ENCODE peak calls at places on chromosomes 7 and 10, in nine cellular contexts. One of them, this sample, is unnamed. For H3K4me1, the result is how much of the 10 kb centered on the place peaks cover.

GRCh38 chr7:149720372-149721083 is 52.9 kb downstream of the ZNF467 start:
- DNase-seq in neural progenitor cell: no peak
- DNase-seq in uterus: no peak
- DNase-seq in thoracic aorta: no peak
- DNase-seq in CD8-positive, alpha-beta T cell: no peak
- DNase-seq in A549: no peak
- DNase-seq in CD4-positive, alpha-beta memory T cell: no peak
- DNase-seq in mammary epithelial cell: no peak
- DNase-seq in aorta: no peak
- DNase-seq in this sample: no peak

GRCh38 chr10:108204528-108205313 is 1040.2 kb upstream of the SORCS1 start:
- DNase-seq in neural progenitor cell: peak
- DNase-seq in uterus: no peak
- DNase-seq in thoracic aorta: no peak
- DNase-seq in CD8-positive, alpha-beta T cell: no peak
- DNase-seq in A549: peak
- DNase-seq in CD4-positive, alpha-beta memory T cell: no peak
- DNase-seq in mammary epithelial cell: peak
- DNase-seq in aorta: no peak
- DNase-seq in this sample: no peak

GRCh38 chr7:114104035-114104434 is 185.2 kb upstream of the PPP1R3A start:
- DNase-seq in neural progenitor cell: no peak
- DNase-seq in uterus: no peak
- DNase-seq in thoracic aorta: no peak
- DNase-seq in CD8-positive, alpha-beta T cell: no peak
- DNase-seq in A549: no peak
- DNase-seq in CD4-positive, alpha-beta memory T cell: no peak
- DNase-seq in mammary epithelial cell: no peak
- DNase-seq in aorta: no peak
- DNase-seq in this sample: no peak

GRCh38 chr7:22584179-22584578 is 84.2 kb upstream of the STEAP1B start:
- DNase-seq in neural progenitor cell: no peak
- DNase-seq in uterus: no peak
- DNase-seq in thoracic aorta: no peak
- DNase-seq in CD8-positive, alpha-beta T cell: no peak
- DNase-seq in A549: no peak
- DNase-seq in CD4-positive, alpha-beta memory T cell: no peak
- DNase-seq in mammary epithelial cell: no peak
- DNase-seq in aorta: no peak
- DNase-seq in this sample: peak

GRCh38 chr7:99042957-99043356 is 101.0 kb downstream of the SMURF1 start:
- DNase-seq in neural progenitor cell: no peak
- DNase-seq in uterus: no peak
- DNase-seq in thoracic aorta: no peak
- DNase-seq in CD8-positive, alpha-beta T cell: no peak
- DNase-seq in A549: no peak
- DNase-seq in CD4-positive, alpha-beta memory T cell: no peak
- DNase-seq in mammary epithelial cell: no peak
- DNase-seq in aorta: no peak
- DNase-seq in this sample: no peak

GRCh38 chr10:59104186-59104585 is 72.3 kb upstream of the PHYHIPL start:
- DNase-seq in neural progenitor cell: peak
- DNase-seq in uterus: no peak
- DNase-seq in thoracic aorta: no peak
- DNase-seq in CD8-positive, alpha-beta T cell: no peak
- DNase-seq in A549: no peak
- DNase-seq in CD4-positive, alpha-beta memory T cell: no peak
- DNase-seq in mammary epithelial cell: no peak
- DNase-seq in aorta: no peak
- DNase-seq in this sample: no peak

GRCh38 chr10:132391372-132392020 is 5.5 kb upstream of the PWWP2B start:
- DNase-seq in neural progenitor cell: no peak
- DNase-seq in uterus: peak
- DNase-seq in thoracic aorta: no peak
- DNase-seq in CD8-positive, alpha-beta T cell: no peak
- DNase-seq in A549: no peak
- DNase-seq in CD4-positive, alpha-beta memory T cell: no peak
- DNase-seq in mammary epithelial cell: no peak
- DNase-seq in aorta: no peak
- DNase-seq in this sample: no peak

GRCh38 chr10:88150338-88150737 is 286.9 kb downstream of the PTEN start:
- DNase-seq in neural progenitor cell: no peak
- DNase-seq in uterus: no peak
- DNase-seq in thoracic aorta: no peak
- DNase-seq in CD8-positive, alpha-beta T cell: no peak
- DNase-seq in A549: peak
- DNase-seq in CD4-positive, alpha-beta memory T cell: no peak
- DNase-seq in mammary epithelial cell: peak
- DNase-seq in aorta: no peak
- DNase-seq in this sample: no peak

GRCh38 chr7:90564455-90564854 is 31.7 kb upstream of the CDK14 start:
- DNase-seq in neural progenitor cell: no peak
- DNase-seq in uterus: no peak
- DNase-seq in thoracic aorta: no peak
- DNase-seq in CD8-positive, alpha-beta T cell: no peak
- DNase-seq in A549: no peak
- DNase-seq in CD4-positive, alpha-beta memory T cell: no peak
- DNase-seq in mammary epithelial cell: no peak
- DNase-seq in aorta: no peak
- DNase-seq in this sample: no peak

GRCh38 chr7:17558135-17558534 is 259.7 kb downstream of the AHR start:
- DNase-seq in neural progenitor cell: no peak
- DNase-seq in uterus: no peak
- DNase-seq in thoracic aorta: no peak
- DNase-seq in CD8-positive, alpha-beta T cell: no peak
- DNase-seq in A549: no peak
- DNase-seq in CD4-positive, alpha-beta memory T cell: no peak
- DNase-seq in mammary epithelial cell: no peak
- DNase-seq in aorta: no peak
- DNase-seq in this sample: no peak

GRCh38 chr7:100493476-100494264 is 9.9 kb downstream of the NYAP1 start:
- DNase-seq in neural progenitor cell: peak
- DNase-seq in uterus: peak
- DNase-seq in thoracic aorta: no peak
- DNase-seq in CD8-positive, alpha-beta T cell: peak
- DNase-seq in A549: no peak
- DNase-seq in CD4-positive, alpha-beta memory T cell: peak
- DNase-seq in mammary epithelial cell: no peak
- DNase-seq in aorta: no peak
- DNase-seq in this sample: no peak

GRCh38 chr7:137289101-137289500 is 54.4 kb downstream of the PTN start:
- DNase-seq in neural progenitor cell: no peak
- DNase-seq in uterus: no peak
- DNase-seq in thoracic aorta: no peak
- DNase-seq in CD8-positive, alpha-beta T cell: no peak
- DNase-seq in A549: no peak
- DNase-seq in CD4-positive, alpha-beta memory T cell: no peak
- DNase-seq in mammary epithelial cell: no peak
- DNase-seq in aorta: no peak
- DNase-seq in this sample: no peak

GRCh38 chr7:151038951-151039849 is 9.1 kb upstream of the ASIC3 start:
- DNase-seq in neural progenitor cell: no peak
- DNase-seq in uterus: peak
- DNase-seq in thoracic aorta: peak
- DNase-seq in CD8-positive, alpha-beta T cell: peak
- DNase-seq in A549: peak
- DNase-seq in CD4-positive, alpha-beta memory T cell: no peak
- DNase-seq in mammary epithelial cell: peak
- DNase-seq in aorta: peak
- DNase-seq in this sample: no peak

GRCh38 chr10:44969854-44970253 is 8.8 kb downstream of the DEPP1 start:
- DNase-seq in neural progenitor cell: no peak
- DNase-seq in uterus: no peak
- DNase-seq in thoracic aorta: no peak
- DNase-seq in CD8-positive, alpha-beta T cell: no peak
- DNase-seq in A549: no peak
- DNase-seq in CD4-positive, alpha-beta memory T cell: no peak
- DNase-seq in mammary epithelial cell: no peak
- DNase-seq in aorta: peak
- DNase-seq in this sample: no peak
- H3K4me1 ChIP-seq in neural progenitor cell: under half
- H3K4me1 ChIP-seq in uterus: under half
- H3K4me1 ChIP-seq in thoracic aorta: under half
- H3K4me1 ChIP-seq in CD8-positive, alpha-beta T cell: under half
- H3K4me1 ChIP-seq in A549: under half
- H3K4me1 ChIP-seq in CD4-positive, alpha-beta memory T cell: under half
- H3K4me1 ChIP-seq in mammary epithelial cell: under half
- H3K4me1 ChIP-seq in aorta: under half
- H3K4me1 ChIP-seq in this sample: under half

DNA sequence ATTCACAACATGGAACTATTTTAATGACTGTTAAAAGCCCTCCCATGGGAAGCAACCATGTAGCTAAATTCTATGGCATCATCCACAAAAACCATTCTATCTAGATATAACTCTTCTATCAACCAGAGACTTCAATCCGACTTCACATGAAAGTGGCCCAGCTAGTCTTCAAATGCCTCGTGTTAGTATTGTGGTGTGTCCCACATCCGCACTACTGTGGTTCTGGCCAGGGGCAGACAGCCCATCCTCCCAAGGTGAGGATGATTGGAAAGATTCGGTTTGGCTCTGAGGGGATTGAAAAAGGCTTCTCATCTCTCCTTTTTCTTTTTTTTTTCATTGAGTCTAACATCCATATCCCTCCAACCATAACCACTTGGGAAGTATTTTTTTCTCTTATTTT is 253.0 kb upstream of the KLF6 start:
- DNase-seq in neural progenitor cell: no peak
- DNase-seq in uterus: no peak
- DNase-seq in thoracic aorta: no peak
- DNase-seq in CD8-positive, alpha-beta T cell: no peak
- DNase-seq in A549: no peak
- DNase-seq in CD4-positive, alpha-beta memory T cell: no peak
- DNase-seq in mammary epithelial cell: no peak
- DNase-seq in aorta: no peak
- DNase-seq in this sample: no peak
- H3K4me1 ChIP-seq in neural progenitor cell: under half
- H3K4me1 ChIP-seq in uterus: under half
- H3K4me1 ChIP-seq in thoracic aorta: under half
- H3K4me1 ChIP-seq in CD8-positive, alpha-beta T cell: under half
- H3K4me1 ChIP-seq in A549: under half
- H3K4me1 ChIP-seq in CD4-positive, alpha-beta memory T cell: under half
- H3K4me1 ChIP-seq in mammary epithelial cell: under half
- H3K4me1 ChIP-seq in aorta: under half
- H3K4me1 ChIP-seq in this sample: under half

DNA sequence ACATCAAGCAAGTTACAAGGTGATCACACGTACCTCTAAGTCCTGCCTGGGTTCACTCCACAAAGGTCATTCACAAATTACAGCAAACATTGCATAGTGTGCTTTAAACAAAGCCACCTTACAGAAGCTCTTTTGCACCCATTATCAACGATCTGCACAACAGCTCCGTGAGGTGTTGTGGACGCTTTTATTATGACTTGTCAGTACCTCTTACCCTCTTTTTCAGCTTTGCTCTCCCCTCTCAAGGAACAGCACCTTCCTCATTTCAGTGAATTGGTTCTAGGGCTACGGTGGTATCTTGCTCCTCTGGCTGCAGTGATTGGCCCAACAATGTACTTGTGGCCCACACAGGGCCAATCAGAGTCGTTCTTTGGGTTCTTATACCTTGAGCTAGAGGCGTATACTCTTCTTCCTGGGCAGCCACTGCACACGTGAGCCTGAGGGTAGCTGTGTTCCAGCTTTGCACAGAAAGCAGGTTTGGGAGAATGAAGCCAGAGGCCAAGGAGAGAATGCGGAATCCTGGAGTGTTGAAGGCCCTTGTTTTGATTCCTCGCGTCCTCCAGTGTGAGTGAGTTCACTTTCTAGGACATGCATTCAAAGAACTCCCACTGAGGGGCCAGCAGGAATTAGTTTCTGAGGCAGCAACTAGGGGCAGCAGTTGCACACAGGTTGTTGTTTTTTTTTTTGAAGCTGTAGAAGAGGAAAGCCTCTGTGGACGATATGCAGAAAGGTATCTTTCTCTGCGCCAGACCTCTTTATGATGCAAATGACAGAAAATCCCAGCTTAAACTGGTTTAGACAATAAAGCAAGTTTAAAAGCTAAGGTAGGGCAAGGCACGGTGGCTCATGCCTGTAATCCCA is 49.8 kb upstream of the PDZD8 start:
- DNase-seq in neural progenitor cell: peak
- DNase-seq in uterus: no peak
- DNase-seq in thoracic aorta: no peak
- DNase-seq in CD8-positive, alpha-beta T cell: no peak
- DNase-seq in A549: no peak
- DNase-seq in CD4-positive, alpha-beta memory T cell: no peak
- DNase-seq in mammary epithelial cell: no peak
- DNase-seq in aorta: no peak
- DNase-seq in this sample: no peak
- H3K4me1 ChIP-seq in neural progenitor cell: under half
- H3K4me1 ChIP-seq in uterus: under half
- H3K4me1 ChIP-seq in thoracic aorta: under half
- H3K4me1 ChIP-seq in CD8-positive, alpha-beta T cell: under half
- H3K4me1 ChIP-seq in A549: under half
- H3K4me1 ChIP-seq in CD4-positive, alpha-beta memory T cell: under half
- H3K4me1 ChIP-seq in mammary epithelial cell: under half
- H3K4me1 ChIP-seq in aorta: under half
- H3K4me1 ChIP-seq in this sample: under half

GRCh38 chr10:124827474-124827873 is 25.9 kb downstream of the ABRAXAS2 start:
- DNase-seq in neural progenitor cell: no peak
- DNase-seq in uterus: no peak
- DNase-seq in thoracic aorta: no peak
- DNase-seq in CD8-positive, alpha-beta T cell: no peak
- DNase-seq in A549: peak
- DNase-seq in CD4-positive, alpha-beta memory T cell: peak
- DNase-seq in mammary epithelial cell: no peak
- DNase-seq in aorta: no peak
- DNase-seq in this sample: no peak

GRCh38 chr10:124829447-124830115 is 28.0 kb downstream of the ABRAXAS2 start:
- DNase-seq in neural progenitor cell: peak
- DNase-seq in uterus: no peak
- DNase-seq in thoracic aorta: no peak
- DNase-seq in CD8-positive, alpha-beta T cell: no peak
- DNase-seq in A549: no peak
- DNase-seq in CD4-positive, alpha-beta memory T cell: no peak
- DNase-seq in mammary epithelial cell: no peak
- DNase-seq in aorta: no peak
- DNase-seq in this sample: no peak

GRCh38 chr10:124825702-124826101 is 24.1 kb downstream of the ABRAXAS2 start:
- DNase-seq in neural progenitor cell: no peak
- DNase-seq in uterus: no peak
- DNase-seq in thoracic aorta: no peak
- DNase-seq in CD8-positive, alpha-beta T cell: no peak
- DNase-seq in A549: no peak
- DNase-seq in CD4-positive, alpha-beta memory T cell: no peak
- DNase-seq in mammary epithelial cell: no peak
- DNase-seq in aorta: no peak
- DNase-seq in this sample: no peak

GRCh38 chr10:124830445-124830844 is 28.8 kb downstream of the ABRAXAS2 start:
- DNase-seq in neural progenitor cell: no peak
- DNase-seq in uterus: no peak
- DNase-seq in thoracic aorta: no peak
- DNase-seq in CD8-positive, alpha-beta T cell: no peak
- DNase-seq in A549: no peak
- DNase-seq in CD4-positive, alpha-beta memory T cell: no peak
- DNase-seq in mammary epithelial cell: no peak
- DNase-seq in aorta: no peak
- DNase-seq in this sample: no peak

DNA sequence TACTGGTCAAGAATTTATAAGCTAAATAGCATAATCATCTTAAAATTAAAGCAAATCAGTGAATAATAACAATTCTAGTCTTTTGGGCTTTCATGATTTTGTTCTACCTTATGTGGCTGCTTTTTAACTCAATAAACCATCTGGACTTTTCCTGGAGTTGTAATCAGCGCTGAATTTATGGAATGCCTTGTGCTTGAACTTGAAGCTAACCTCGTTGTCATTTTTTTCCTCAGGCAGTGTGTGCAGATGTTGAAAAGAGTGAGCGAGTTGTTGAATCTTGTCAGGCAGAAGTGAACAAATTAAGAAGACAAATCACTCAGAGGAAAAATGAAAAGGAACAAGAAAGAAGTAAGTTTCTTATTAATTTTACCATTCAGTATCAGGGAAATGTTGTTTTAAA is 29.5 kb downstream of the ABRAXAS2 start:
- DNase-seq in neural progenitor cell: no peak
- DNase-seq in uterus: no peak
- DNase-seq in thoracic aorta: no peak
- DNase-seq in CD8-positive, alpha-beta T cell: no peak
- DNase-seq in A549: no peak
- DNase-seq in CD4-positive, alpha-beta memory T cell: no peak
- DNase-seq in mammary epithelial cell: no peak
- DNase-seq in aorta: no peak
- DNase-seq in this sample: no peak
- H3K4me1 ChIP-seq in neural progenitor cell: under half
- H3K4me1 ChIP-seq in uterus: under half
- H3K4me1 ChIP-seq in thoracic aorta: under half
- H3K4me1 ChIP-seq in CD8-positive, alpha-beta T cell: under half
- H3K4me1 ChIP-seq in A549: under half
- H3K4me1 ChIP-seq in CD4-positive, alpha-beta memory T cell: under half
- H3K4me1 ChIP-seq in mammary epithelial cell: under half
- H3K4me1 ChIP-seq in aorta: under half
- H3K4me1 ChIP-seq in this sample: under half

This sample was measured in vagina.